ENCODE peak calls at places on chromosomes 16 and 17, in five cellular contexts. H is GM04504; I is activated naive CD8-positive, alpha-beta T cell treated with anti-CD3 and anti-CD28 coated beads for 36 hours; B is anterior cingulate cortex; W is stimulated activated CD4-positive, alpha-beta T cell treated with anti-CD3 and anti-CD28 coated beads, Interleukin-15, amount 100 ng/mL, for 48 hours. X is an unnamed sample.

GRCh38 chr17:53655591-53655990 is 167.1 kb upstream of the KIF2B start:
- DNase-seq in H (peak; percentile 1), W (no peak), I (no peak), B (no peak), X (no peak)

GRCh38 chr16:65618335-65618734 is 496.5 kb upstream of the CDH11 start:
- DNase-seq in W (no peak), B (no peak), I (no peak), H (no peak), X (no peak)

GRCh38 chr16:1078579-1079021 is 6.1 kb downstream of the SSTR5 start:
- DNase-seq in H (no peak), W (no peak), B (no peak), I (no peak), X (no peak)

GRCh38 chr16:89502319-89502843 is 5.8 kb upstream of the SPG7 start:
- DNase-seq in B (no peak), W (no peak), H (no peak), I (no peak), X (no peak)

GRCh38 chr17:56937688-56938087 is 23.2 kb downstream of the COIL start:
- DNase-seq in B (no peak), H (no peak), I (no peak), W (no peak), X (no peak)

GRCh38 chr17:9842057-9842758 is 16.5 kb downstream of the GLP2R start:
- DNase-seq in B (peak; percentile 62), I (no peak), W (no peak), H (no peak), X (no peak)

GRCh38 chr16:1987198-1987597 is 2.6 kb upstream of the SYNGR3 start:
- DNase-seq in I (no peak), H (no peak), B (no peak), W (no peak), X (no peak)

GRCh38 chr17:11209906-11210305 is 31.1 kb upstream of the SHISA6 start:
- DNase-seq in I (no peak), B (no peak), W (no peak), H (no peak), X (no peak)

GRCh38 chr17:67211742-67212141 is 33.3 kb downstream of the HELZ start:
- DNase-seq in W (no peak), I (no peak), H (no peak), B (no peak), X (no peak)

GRCh38 chr17:30586818-30587595 is 109.8 kb downstream of the GOSR1 start:
- DNase-seq in H (no peak), W (no peak), I (no peak), B (no peak), X (no peak)

GRCh38 chr17:30840775-30841174 is 9.0 kb downstream of the ATAD5 start:
- DNase-seq in B (no peak), I (no peak), H (no peak), W (no peak), X (no peak)

GRCh38 chr17:48149174-48150106 is 41.9 kb downstream of the SNX11 start:
- DNase-seq in H (no peak), W (no peak), I (no peak), B (no peak), X (no peak)

GRCh38 chr17:44549736-44550135 is 7.5 kb upstream of the FZD2 start:
- DNase-seq in B (no peak), W (no peak), H (no peak), I (no peak), X (no peak)

GRCh38 chr16:88775825-88776224 is 9.2 kb downstream of the PIEZO1 start:
- DNase-seq in I (no peak), W (no peak), H (no peak), B (no peak), X (no peak)

GRCh38 chr16:15553313-15554088 is 89.5 kb downstream of the MARF1 start:
- DNase-seq in B (no peak), I (no peak), W (peak; percentile 21), H (no peak), X (no peak)

GRCh38 chr16:88700636-88701482 is 5.3 kb downstream of the RNF166 start:
- DNase-seq in W (peak; percentile 86), H (peak; percentile 41), B (no peak), I (peak; percentile 94), X (peak; percentile 96)

GRCh38 chr17:81735181-81736102 is 23.4 kb downstream of the SLC25A10 start:
- DNase-seq in W (no peak), H (peak; percentile 37), I (no peak), B (no peak), X (no peak)

GRCh38 chr17:35890774-35891155 is 10.6 kb upstream of the CCL5 start:
- DNase-seq in B (no peak), I (peak; percentile 58), W (no peak), H (no peak), X (peak; percentile 55)

GRCh38 chr17:6894206-6894528 is 62.6 kb upstream of the TEKT1 start:
- DNase-seq in H (no peak), I (peak; percentile 50), W (peak; percentile 14), B (no peak), X (peak; percentile 31)

GRCh38 chr16:50684823-50685455 is 3.8 kb upstream of the SNX20 start:
- DNase-seq in W (no peak), H (no peak), I (peak; percentile 47), B (no peak), X (no peak)

GRCh38 chr16:22235839-22236745 is 30.0 kb downstream of the EEF2K start:
- DNase-seq in I (no peak), H (no peak), B (no peak), W (no peak), X (no peak)

GRCh38 chr17:59769891-59770290 is 62.4 kb downstream of the VMP1 start:
- DNase-seq in H (no peak), B (no peak), W (no peak), I (no peak), X (no peak)

GRCh38 chr17:56274491-56274890 is 121.2 kb downstream of the ANKFN1 start:
- DNase-seq in I (no peak), H (no peak), B (no peak), W (no peak), X (no peak)

GRCh38 chr16:64952177-64952576 is 169.7 kb downstream of the CDH11 start:
- DNase-seq in H (peak; percentile 57), I (no peak), B (no peak), W (no peak), X (no peak)

GRCh38 chr17:49016775-49017463 is 19.7 kb downstream of the IGF2BP1 start:
- DNase-seq in I (no peak), H (peak; percentile 55), W (no peak), B (no peak), X (no peak)

GRCh38 chr17:70365098-70365583 is 195.8 kb downstream of the KCNJ2 start:
- DNase-seq in W (no peak), B (no peak), I (no peak), H (peak; percentile 0), X (no peak)

GRCh38 chr16:56241596-56241995 is 50.3 kb downstream of the GNAO1 start:
- DNase-seq in H (no peak), B (no peak), W (no peak), I (no peak), X (no peak)

GRCh38 chr17:31492880-31493655 is 101.6 kb downstream of the RAB11FIP4 start:
- DNase-seq in I (peak; percentile 68), H (no peak), B (no peak), W (no peak), X (no peak)

GRCh38 chr17:1056761-1057160 is 59.8 kb downstream of the TIMM22 start:
- DNase-seq in H (no peak), B (no peak), W (no peak), I (no peak), X (no peak)

GRCh38 chr17:79023886-79024771 is at the start of gene C1QTNF1:
- DNase-seq in H (no peak), I (peak; percentile 62), W (no peak), B (no peak), X (peak; percentile 85)

X was measured in DND-41.